ENCODE peak calls at places on chromosomes 12 and 14, in eight cellular contexts. N is endothelial cell of umbilical vein, Q is iPS DF 6.9, Y is uterus, O is lower lobe of right lung, P is heart left ventricle, F is osteoblast, G is lung. A is an unnamed sample.
A peak's percentile ranks its signal among the peaks of the same experiment; 100 is the strongest.

GRCh38 chr14:103875010-103875409 is 27.6 kb upstream of the PPP1R13B start:
- DNase-seq in F (no peak), Q (no peak), O (no peak), G (no peak), P (no peak), Y (no peak), N (no peak), A (no peak)

GRCh38 chr12:4177257-4177656 is 96.3 kb upstream of the CCND2 start:
- DNase-seq in P (no peak), F (no peak), O (no peak), N (no peak), Q (no peak), G (no peak), Y (no peak), A (no peak)

GRCh38 chr12:32139064-32139421 is 32.4 kb downstream of the BICD1 start:
- DNase-seq in Y (no peak), G (no peak), O (no peak), P (no peak), N (peak; percentile 39), Q (no peak), F (no peak), A (no peak)

GRCh38 chr12:95848575-95849388 is 10.0 kb upstream of the SNRPF start:
- DNase-seq in Y (no peak), G (peak; percentile 46), Q (no peak), F (peak; percentile 73), P (no peak), N (peak; percentile 80), O (no peak), A (no peak)

GRCh38 chr12:11607313-11608081 is 42.0 kb upstream of the ETV6 start:
- DNase-seq in F (no peak), Q (no peak), N (no peak), Y (no peak), O (no peak), G (no peak), P (no peak), A (no peak)

GRCh38 chr12:123041811-123042655 is 61.6 kb downstream of the ARL6IP4 start:
- DNase-seq in N (no peak), O (no peak), Q (no peak), F (peak; percentile 41), G (no peak), Y (peak; percentile 32), P (peak; percentile 26), A (no peak)

GRCh38 chr12:114555451-114555850 is 128.5 kb downstream of the TBX3 start:
- DNase-seq in Q (no peak), O (no peak), P (no peak), F (no peak), N (no peak), G (no peak), Y (no peak), A (no peak)

GRCh38 chr14:104797112-104798044 is 1.8 kb upstream of the AKT1 start:
- DNase-seq in F (peak; percentile 94), Q (no peak), P (peak; percentile 72), G (no peak), N (no peak), O (no peak), Y (no peak), A (no peak)

GRCh38 chr14:56782701-56783100 is 27.6 kb downstream of the OTX2 start:
- DNase-seq in Y (no peak), P (no peak), G (no peak), Q (no peak), O (no peak), N (no peak), F (no peak), A (no peak)

GRCh38 chr12:89038831-89039509 is 313.3 kb downstream of the DUSP6 start:
- DNase-seq in Q (no peak), P (no peak), G (no peak), Y (no peak), O (no peak), N (no peak), F (no peak), A (no peak)

GRCh38 chr12:68905731-68906130 is 27.2 kb downstream of the CPM start:
- DNase-seq in Q (no peak), O (no peak), F (no peak), P (no peak), G (no peak), Y (no peak), N (no peak), A (no peak)

GRCh38 chr12:58918475-58918874 is 1.8 kb downstream of the LRIG3 start:
- DNase-seq in P (no peak), Q (no peak), O (no peak), N (peak; percentile 60), Y (no peak), G (no peak), F (no peak), A (no peak)

GRCh38 chr12:124499873-124500231 is 67.6 kb downstream of the NCOR2 start:
- DNase-seq in Y (no peak), G (no peak), P (no peak), F (no peak), Q (no peak), N (no peak), O (no peak), A (no peak)

GRCh38 chr14:22411398-22411797 is 177.6 kb downstream of the DAD1 start:
- DNase-seq in Y (no peak), Q (no peak), P (no peak), F (no peak), N (no peak), G (no peak), O (no peak), A (no peak)

GRCh38 chr12:83817730-83818129 is 1094.9 kb downstream of the SLC6A15 start:
- DNase-seq in Q (no peak), F (no peak), Y (no peak), P (no peak), N (no peak), O (no peak), G (no peak), A (no peak)

GRCh38 chr14:95359974-95360826 is 40.5 kb upstream of the CLMN start:
- DNase-seq in F (no peak), G (no peak), P (no peak), Q (no peak), O (no peak), Y (no peak), N (no peak), A (peak; percentile 73)

GRCh38 chr14:31457665-31458659 is 656 bp upstream of the DTD2 start:
- DNase-seq in F (no peak), P (no peak), O (no peak), N (no peak), G (no peak), Y (no peak), Q (no peak), A (no peak)

GRCh38 chr12:124567035-124567672 is at the start of gene NCOR2:
- DNase-seq in F (peak; percentile 93), N (no peak), O (no peak), Y (no peak), G (no peak), Q (no peak), P (no peak), A (no peak)

GRCh38 chr12:11653215-11653753 is 3.8 kb downstream of the ETV6 start:
- DNase-seq in P (no peak), G (no peak), O (no peak), F (no peak), Y (no peak), Q (no peak), N (peak; percentile 39), A (no peak)

GRCh38 chr12:57765003-57765697 is 1.7 kb downstream of the CYP27B1 start:
- DNase-seq in G (no peak), Q (no peak), O (peak; percentile 63), N (peak; percentile 44), F (peak; percentile 88), Y (no peak), P (no peak), A (no peak)

GRCh38 chr14:49982082-49982481 is 89.2 kb downstream of the ARF6 start:
- DNase-seq in Y (no peak), Q (no peak), O (no peak), P (no peak), F (no peak), G (no peak), N (no peak), A (no peak)

GRCh38 chr12:65953621-65954020 is 129.3 kb downstream of the HMGA2 start:
- DNase-seq in Q (no peak), O (no peak), G (no peak), F (no peak), Y (no peak), N (no peak), P (no peak), A (no peak)

GRCh38 chr12:5429741-5430557 is 2.0 kb upstream of the NTF3 start:
- DNase-seq in N (no peak), G (no peak), F (no peak), P (no peak), Y (no peak), O (no peak), Q (no peak), A (no peak)
- H3K27me3 ChIP-seq in N (peaks cover 94% of the 10 kb centered on the region), G (peaks cover 2% of the 10 kb centered on the region), F (peaks cover 65% of the 10 kb centered on the region), P (peaks cover 64% of the 10 kb centered on the region), Y (no peaks in the 10 kb centered on the region), O (peaks cover 58% of the 10 kb centered on the region), Q (peaks cover 42% of the 10 kb centered on the region), A (peaks cover 85% of the 10 kb centered on the region)

GRCh38 chr12:80708535-80709328 is 1.3 kb downstream of the MYF6 start:
- DNase-seq in N (no peak), F (peak; percentile 67), O (no peak), Q (no peak), G (no peak), P (no peak), Y (no peak), A (no peak)
- H3K4me3 ChIP-seq in N (no peak overlapping the region), F (peak overlapping the region; percentile 57), O (no peak overlapping the region), Q (peak overlapping the region; percentile 5), G (no peak overlapping the region), P (peak overlapping the region; percentile 7), Y (no peak overlapping the region), A (peak overlapping the region; percentile 22)

DNA sequence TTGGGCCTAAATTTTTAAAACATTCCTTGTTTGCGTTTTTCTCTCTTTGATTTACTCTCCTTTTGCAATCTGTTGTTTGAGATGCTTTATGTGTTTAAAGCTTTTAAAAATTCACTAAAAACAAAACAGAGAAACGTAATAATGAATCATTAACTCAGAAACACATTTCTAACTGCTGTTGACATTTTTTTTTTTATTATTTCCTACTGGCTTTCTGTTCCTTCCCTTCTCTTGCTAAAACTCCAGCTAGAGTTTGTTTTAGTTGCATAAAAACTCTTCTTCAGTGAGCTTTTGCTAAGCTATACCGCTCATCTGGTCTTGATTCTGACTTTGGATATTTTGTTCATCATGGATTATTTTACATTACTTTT is 29.0 kb upstream of the SRGAP1 start:
- DNase-seq in F (no peak), P (no peak), N (no peak), O (no peak), G (no peak), Q (no peak), Y (no peak), A (no peak)
- H3K27me3 ChIP-seq in F (no peaks in the 10 kb centered on the region), P (no peaks in the 10 kb centered on the region), N (no peaks in the 10 kb centered on the region), O (no peaks in the 10 kb centered on the region), G (no peaks in the 10 kb centered on the region), Q (no peaks in the 10 kb centered on the region), Y (no peaks in the 10 kb centered on the region), A (no peaks in the 10 kb centered on the region)

DNA sequence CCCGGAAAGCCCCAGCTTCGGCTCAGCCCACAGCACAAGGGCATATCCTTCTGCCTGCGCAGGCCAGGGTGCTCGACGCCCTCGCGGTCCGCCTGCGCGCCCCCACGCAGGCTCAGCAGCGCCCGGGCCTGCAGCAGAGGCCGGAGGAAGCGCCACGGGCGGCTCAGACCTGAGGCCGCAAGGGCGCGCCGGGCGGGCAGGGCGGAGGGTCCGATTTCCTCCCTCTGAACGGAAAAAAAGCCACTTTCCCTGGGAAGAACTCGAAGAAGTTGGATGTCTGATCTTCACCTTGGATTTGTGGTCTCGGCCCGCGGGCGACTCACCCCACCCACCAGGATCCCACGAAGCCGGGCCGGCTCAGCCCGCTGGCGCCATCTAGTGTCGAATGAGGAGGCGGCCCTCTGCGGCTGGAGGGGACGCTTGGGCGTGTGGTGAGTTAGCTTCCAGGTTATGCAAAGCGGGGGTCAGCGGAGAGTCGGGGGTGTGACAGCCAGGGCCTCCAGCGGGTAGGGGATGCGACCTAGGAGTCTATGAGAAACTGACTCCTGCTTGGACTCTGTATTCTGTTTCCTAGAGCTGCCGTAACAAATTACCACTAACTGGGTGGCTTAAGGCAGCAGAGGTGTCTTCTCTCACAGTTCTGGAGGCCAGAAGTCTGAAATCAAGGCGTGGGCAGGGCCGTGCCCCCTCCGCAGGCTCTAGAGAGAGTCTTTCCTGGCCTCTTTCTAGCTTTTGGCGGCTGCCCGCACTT is 40.0 kb upstream of the SRSF5 start:
- DNase-seq in G (peak; percentile 85), Q (no peak), F (peak; percentile 96), Y (peak; percentile 77), O (peak; percentile 90), P (peak; percentile 82), N (peak; percentile 75), A (peak; percentile 72)
- H3K4me3 ChIP-seq in G (no peak overlapping the region), Q (peak overlapping the region; percentile 37), F (peak overlapping the region; percentile 70), Y (peak overlapping the region; percentile 29), O (peak overlapping the region; percentile 56), P (peak overlapping the region; percentile 40), N (peak overlapping the region; percentile 40), A (peak overlapping the region; percentile 50)

A was measured in dorsolateral prefrontal cortex.